ENCODE peak calls at places on chromosomes 11 and 22, in ten cellular contexts. I is AG04450, L is cardiac fibroblast, N is H9, V is adrenal gland, B is astrocyte of the cerebellum, K is brain microvascular endothelial cell, D is AG10803, W is AG09319, G is left ventricle myocardium inferior. Y is an unnamed sample.

GRCh38 chr11:42524534-42525227 is 787.1 kb upstream of the API5 start:
- DNase-seq in I (no peak), L (peak; percentile 80), N (peak; percentile 81), V (peak; percentile 71), B (peak; percentile 46), K (peak; percentile 66), D (peak; percentile 53), W (no peak), G (peak; percentile 12), Y (no peak)

GRCh38 chr22:37249946-37250345 is 5.9 kb upstream of the RAC2 start:
- DNase-seq in I (no peak), L (no peak), N (peak; percentile 40), V (no peak), B (no peak), K (no peak), D (no peak), W (no peak), G (no peak), Y (no peak)

GRCh38 chr22:34055525-34056200 is 135.4 kb upstream of the LARGE1 start:
- DNase-seq in I (no peak), L (no peak), N (peak; percentile 82), V (no peak), B (no peak), K (no peak), D (peak; percentile 6), W (no peak), G (no peak), Y (no peak)

GRCh38 chr11:21295508-21295907 is 626.1 kb downstream of the NELL1 start:
- DNase-seq in I (no peak), L (no peak), N (no peak), V (no peak), B (no peak), K (no peak), D (no peak), W (no peak), G (no peak), Y (no peak)

GRCh38 chr11:102293873-102294601 is 23.2 kb upstream of the BIRC3 start:
- DNase-seq in I (no peak), L (peak; percentile 74), N (no peak), V (peak; percentile 12), B (no peak), K (peak; percentile 39), D (peak; percentile 69), W (no peak), G (no peak), Y (peak; percentile 26)

GRCh38 chr11:103994111-103994510 is 42.3 kb upstream of the DDI1 start:
- DNase-seq in I (no peak), L (no peak), N (no peak), V (no peak), B (peak; percentile 42), K (no peak), D (peak; percentile 64), W (no peak), G (no peak), Y (no peak)

GRCh38 chr11:76577199-76577920 is 93.2 kb downstream of the LRRC32 start:
- DNase-seq in I (peak; percentile 21), L (peak; percentile 93), N (no peak), V (peak; percentile 66), B (no peak), K (peak; percentile 77), D (peak; percentile 73), W (no peak), G (peak; percentile 84), Y (no peak)

GRCh38 chr22:17972385-17973181 is 51.8 kb downstream of the MICAL3 start:
- DNase-seq in I (peak; percentile 64), L (peak; percentile 92), N (no peak), V (peak; percentile 62), B (peak; percentile 56), K (peak; percentile 33), D (peak; percentile 89), W (peak; percentile 67), G (no peak), Y (no peak)

GRCh38 chr22:22371031-22371541 is 126.5 kb downstream of the VPREB1 start:
- DNase-seq in I (no peak), L (peak; percentile 2), N (no peak), V (peak; percentile 31), B (no peak), K (no peak), D (no peak), W (no peak), G (peak; percentile 59), Y (no peak)
- TF ChIP-seq CTCF in I (peak; percentile 22), L (no peak), N (no peak), V (no peak), B (no peak), K (peak; percentile 17), D (no peak), W (no peak), G (peak; percentile 31), Y (no peak)

GRCh38 chr11:47185305-47186075 is 744 bp downstream of the PACSIN3 start:
- DNase-seq in I (no peak), L (peak; percentile 43), N (peak; percentile 96), V (peak; percentile 85), B (no peak), K (peak; percentile 11), D (peak; percentile 26), W (no peak), G (peak; percentile 84), Y (no peak)

GRCh38 chr11:47187723-47188122 is 1.5 kb upstream of the PACSIN3 start:
- DNase-seq in I (no peak), L (no peak), N (no peak), V (no peak), B (no peak), K (no peak), D (no peak), W (no peak), G (no peak), Y (no peak)

GRCh38 chr11:47184711-47185304 is 1.4 kb downstream of the PACSIN3 start:
- DNase-seq in I (no peak), L (peak; percentile 27), N (no peak), V (no peak), B (no peak), K (no peak), D (no peak), W (no peak), G (peak; percentile 44), Y (no peak)

GRCh38 chr11:47186937-47187681 is 875 bp upstream of the PACSIN3 start:
- DNase-seq in I (no peak), L (peak; percentile 44), N (peak; percentile 77), V (peak; percentile 71), B (no peak), K (peak; percentile 36), D (peak; percentile 23), W (no peak), G (peak; percentile 78), Y (peak; percentile 35)

GRCh38 chr11:47186076-47186936 is at the start of gene PACSIN3:
- DNase-seq in I (no peak), L (peak; percentile 45), N (peak; percentile 58), V (no peak), B (no peak), K (peak; percentile 15), D (no peak), W (no peak), G (peak; percentile 69), Y (peak; percentile 55)
- TF ChIP-seq CTCF in I (no peak), L (no peak), N (peak; percentile 10), V (peak; percentile 33), B (no peak), K (no peak), D (no peak), W (no peak), G (no peak), Y (no peak)

GRCh38 chr11:111412293-111412692 is 33.2 kb upstream of the POU2AF1 start:
- DNase-seq in I (no peak), L (no peak), N (no peak), V (no peak), B (no peak), K (no peak), D (no peak), W (no peak), G (no peak), Y (no peak)

GRCh38 chr11:111414936-111415335 is 35.9 kb upstream of the POU2AF1 start:
- DNase-seq in I (no peak), L (no peak), N (no peak), V (no peak), B (no peak), K (no peak), D (no peak), W (no peak), G (no peak), Y (no peak)

GRCh38 chr11:111413849-111414248 is 34.8 kb upstream of the POU2AF1 start:
- DNase-seq in I (no peak), L (no peak), N (no peak), V (no peak), B (no peak), K (no peak), D (no peak), W (no peak), G (no peak), Y (no peak)

GRCh38 chr11:111416231-111416960 is 37.3 kb upstream of the POU2AF1 start:
- DNase-seq in I (no peak), L (no peak), N (no peak), V (no peak), B (no peak), K (no peak), D (no peak), W (no peak), G (no peak), Y (no peak)

DNA sequence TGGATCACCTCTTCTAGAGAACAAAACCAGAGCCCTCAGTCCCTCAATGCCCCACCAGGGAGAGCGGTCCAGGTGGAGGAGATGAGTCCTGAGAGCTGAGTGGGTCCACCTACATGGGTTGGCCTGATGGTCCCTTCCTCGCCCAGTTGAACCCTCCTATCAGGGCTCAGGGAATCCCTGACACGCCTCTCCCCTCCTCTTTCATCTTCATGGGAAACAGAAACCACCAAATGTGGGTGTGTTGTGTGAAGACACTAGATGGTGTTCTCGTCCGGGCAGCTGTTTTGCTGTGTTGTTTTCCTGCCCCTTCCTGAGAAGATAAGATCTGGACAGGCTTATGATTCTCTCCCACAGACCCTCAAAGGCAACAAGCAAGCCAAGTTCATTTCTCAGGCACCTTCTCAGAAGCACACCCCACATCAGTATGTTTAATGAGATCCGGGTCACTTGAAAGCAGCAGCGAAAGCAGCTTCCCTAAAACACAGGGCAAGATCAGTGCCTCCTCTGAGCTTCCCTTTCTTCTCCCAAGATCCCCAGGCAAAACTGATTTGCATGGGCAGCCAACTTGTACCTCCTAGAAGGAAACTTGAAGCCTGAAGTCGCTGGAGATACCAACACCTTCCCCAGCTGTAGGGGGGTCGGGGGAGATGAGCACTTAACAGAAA is 35.3 kb upstream of the POU2AF1 start:
- DNase-seq in I (no peak), L (no peak), N (no peak), V (no peak), B (no peak), K (no peak), D (no peak), W (no peak), G (no peak), Y (no peak)
- TF ChIP-seq CTCF in I (no peak), L (no peak), N (no peak), V (no peak), B (no peak), K (no peak), D (no peak), W (no peak), G (no peak), Y (no peak)

GRCh38 chr22:27420186-27420816 is 381.3 kb downstream of the MN1 start:
- DNase-seq in I (no peak), L (peak; percentile 65), N (no peak), V (no peak), B (no peak), K (no peak), D (peak; percentile 43), W (no peak), G (peak; percentile 37), Y (no peak)

GRCh38 chr22:27413702-27414101 is 387.9 kb downstream of the MN1 start:
- DNase-seq in I (no peak), L (no peak), N (no peak), V (no peak), B (no peak), K (no peak), D (no peak), W (no peak), G (no peak), Y (no peak)

GRCh38 chr22:27419473-27419872 is 382.1 kb downstream of the MN1 start:
- DNase-seq in I (no peak), L (peak; percentile 35), N (no peak), V (no peak), B (no peak), K (peak; percentile 20), D (peak; percentile 25), W (no peak), G (no peak), Y (no peak)

GRCh38 chr22:27418261-27418660 is 383.3 kb downstream of the MN1 start:
- DNase-seq in I (no peak), L (no peak), N (no peak), V (no peak), B (no peak), K (no peak), D (no peak), W (no peak), G (no peak), Y (no peak)

GRCh38 chr22:27416553-27417427 is 384.8 kb downstream of the MN1 start:
- DNase-seq in I (peak; percentile 68), L (peak; percentile 93), N (peak; percentile 78), V (no peak), B (peak; percentile 84), K (peak; percentile 69), D (peak; percentile 94), W (peak; percentile 74), G (no peak), Y (no peak)
- TF ChIP-seq CTCF in I (peak; percentile 21), L (peak; percentile 11), N (peak; percentile 22), V (no peak), B (peak; percentile 28), K (peak; percentile 48), D (no peak), W (peak; percentile 9), G (no peak), Y (no peak)